ENCODE peak calls at places on chromosome 19, in ten cellular contexts. M, U, Y, W, Z, K, L, H, A and X are unnamed samples.

GRCh38 chr19:41901707-41902360 is 18.9 kb downstream of the ARHGEF1 start:
- DNase-seq in M (no peak), U (no peak), Y (no peak), W (no peak), Z (no peak), K (no peak), L (no peak), H (no peak), A (no peak), X (no peak)

GRCh38 chr19:5828661-5829566 is 10.6 kb downstream of the FUT6 start:
- DNase-seq in M (no peak), U (no peak), Y (no peak), W (no peak), Z (no peak), K (no peak), L (no peak), H (no peak), A (no peak), X (peak)

GRCh38 chr19:44847144-44848035 is 1.3 kb downstream of the NECTIN2 start:
- DNase-seq in M (no peak), U (peak), Y (no peak), W (peak), Z (no peak), K (peak), L (no peak), H (peak), A (peak), X (peak)

GRCh38 chr19:47423203-47423882 is 4.0 kb upstream of the MEIS3 start:
- DNase-seq in M (no peak), U (no peak), Y (no peak), W (no peak), Z (no peak), K (no peak), L (no peak), H (no peak), A (no peak), X (no peak)

GRCh38 chr19:45485301-45486077 is 11.4 kb downstream of the RTN2 start:
- DNase-seq in M (peak), U (peak), Y (peak), W (peak), Z (peak), K (peak), L (peak), H (peak), A (peak), X (peak)

GRCh38 chr19:5080030-5080644 is 111.2 kb downstream of the KDM4B start:
- DNase-seq in M (no peak), U (no peak), Y (no peak), W (no peak), Z (no peak), K (no peak), L (no peak), H (no peak), A (no peak), X (no peak)

GRCh38 chr19:51887522-51888498 is at the start of gene ZNF577:
- DNase-seq in M (peak), U (peak), Y (peak), W (peak), Z (peak), K (peak), L (peak), H (peak), A (peak), X (peak)

GRCh38 chr19:56309511-56310185 is 5.0 kb downstream of the ZSCAN5A start:
- DNase-seq in M (peak), U (peak), Y (peak), W (peak), Z (no peak), K (no peak), L (peak), H (peak), A (peak), X (peak)

GRCh38 chr19:48708471-48708870 is 11.1 kb downstream of the MAMSTR start:
- DNase-seq in M (no peak), U (no peak), Y (no peak), W (no peak), Z (no peak), K (no peak), L (no peak), H (no peak), A (no peak), X (no peak)

GRCh38 chr19:13154911-13155471 is 4.8 kb downstream of the IER2 start:
- DNase-seq in M (peak), U (peak), Y (peak), W (peak), Z (no peak), K (peak), L (no peak), H (no peak), A (peak), X (peak)

GRCh38 chr19:16391301-16392055 is 66.9 kb downstream of the KLF2 start:
- DNase-seq in M (no peak), U (no peak), Y (no peak), W (no peak), Z (no peak), K (no peak), L (no peak), H (no peak), A (no peak), X (no peak)

GRCh38 chr19:40716031-40716654 is 543 bp downstream of the COQ8B start:
- DNase-seq in M (peak), U (peak), Y (no peak), W (peak), Z (no peak), K (no peak), L (no peak), H (no peak), A (peak), X (no peak)

GRCh38 chr19:47239610-47240296 is 8.8 kb upstream of the BBC3 start:
- DNase-seq in M (no peak), U (peak), Y (no peak), W (peak), Z (no peak), K (peak), L (peak), H (peak), A (peak), X (peak)

GRCh38 chr19:49435670-49436069 is 5.7 kb downstream of the SLC17A7 start:
- DNase-seq in M (no peak), U (no peak), Y (no peak), W (no peak), Z (no peak), K (no peak), L (no peak), H (no peak), A (no peak), X (no peak)

GRCh38 chr19:31943305-31943704 is 402.1 kb upstream of the ZNF507 start:
- DNase-seq in M (no peak), U (no peak), Y (no peak), W (peak), Z (no peak), K (no peak), L (no peak), H (peak), A (no peak), X (peak)

GRCh38 chr19:12648088-12648487 is 18.5 kb downstream of the MAN2B1 start:
- DNase-seq in M (no peak), U (no peak), Y (no peak), W (no peak), Z (no peak), K (peak), L (no peak), H (no peak), A (no peak), X (no peak)

GRCh38 chr19:42596391-42597071 is 1.8 kb upstream of the CEACAM8 start:
- DNase-seq in M (no peak), U (peak), Y (peak), W (peak), Z (no peak), K (no peak), L (peak), H (peak), A (peak), X (peak)

GRCh38 chr19:10173527-10173926 is 21.2 kb downstream of the DNMT1 start:
- DNase-seq in M (no peak), U (no peak), Y (no peak), W (peak), Z (no peak), K (no peak), L (no peak), H (no peak), A (peak), X (no peak)

GRCh38 chr19:10402441-10403038 is 802 bp downstream of the CDC37 start:
- DNase-seq in M (no peak), U (no peak), Y (peak), W (peak), Z (no peak), K (no peak), L (peak), H (no peak), A (no peak), X (peak)

GRCh38 chr19:6048808-6049405 is 61.4 kb downstream of the RFX2 start:
- DNase-seq in M (no peak), U (peak), Y (peak), W (peak), Z (no peak), K (peak), L (peak), H (peak), A (peak), X (peak)

GRCh38 chr19:49419173-49419572 is 4.1 kb downstream of the PTH2 start:
- DNase-seq in M (no peak), U (no peak), Y (no peak), W (no peak), Z (no peak), K (no peak), L (no peak), H (no peak), A (no peak), X (no peak)

GRCh38 chr19:43534811-43535761 is 2.1 kb downstream of the ZNF575 start:
- DNase-seq in M (peak), U (no peak), Y (no peak), W (peak), Z (no peak), K (peak), L (peak), H (peak), A (peak), X (peak)

GRCh38 chr19:6877766-6878165 is 9.6 kb upstream of the ADGRE1 start:
- DNase-seq in M (no peak), U (no peak), Y (no peak), W (no peak), Z (no peak), K (no peak), L (no peak), H (no peak), A (no peak), X (no peak)

GRCh38 chr19:3618144-3618810 is 8.3 kb downstream of the CACTIN start:
- DNase-seq in M (no peak), U (no peak), Y (peak), W (peak), Z (no peak), K (peak), L (peak), H (peak), A (peak), X (peak)

GRCh38 chr19:54458648-54459281 is 4.8 kb downstream of the LENG9 start:
- DNase-seq in M (no peak), U (no peak), Y (no peak), W (no peak), Z (no peak), K (peak), L (no peak), H (no peak), A (no peak), X (no peak)

GRCh38 chr19:37654118-37654517 is 1.1 kb downstream of the ZFP30 start:
- DNase-seq in M (no peak), U (no peak), Y (no peak), W (peak), Z (no peak), K (no peak), L (no peak), H (no peak), A (no peak), X (no peak)

GRCh38 chr19:39194832-39195542 is 1.8 kb upstream of the NCCRP1 start:
- DNase-seq in M (no peak), U (no peak), Y (no peak), W (no peak), Z (no peak), K (no peak), L (no peak), H (no peak), A (peak), X (peak)

GRCh38 chr19:13208131-13208963 is 58.1 kb downstream of the IER2 start:
- DNase-seq in M (no peak), U (no peak), Y (peak), W (peak), Z (peak), K (peak), L (no peak), H (peak), A (no peak), X (no peak)

GRCh38 chr19:32866061-32866460 is 3.5 kb downstream of the SLC7A9 start:
- DNase-seq in M (no peak), U (no peak), Y (no peak), W (no peak), Z (no peak), K (no peak), L (no peak), H (no peak), A (no peak), X (no peak)

GRCh38 chr19:16327911-16328823 is 3.5 kb downstream of the KLF2 start:
- DNase-seq in M (no peak), U (no peak), Y (peak), W (no peak), Z (peak), K (peak), L (no peak), H (peak), A (no peak), X (no peak)

GRCh38 chr19:41746593-41747227 is 8.6 kb upstream of the CEACAM6 start:
- DNase-seq in M (no peak), U (peak), Y (peak), W (peak), Z (no peak), K (no peak), L (peak), H (peak), A (peak), X (peak)

GRCh38 chr19:51327066-51327985 is 14.6 kb downstream of the VSIG10L start:
- DNase-seq in M (peak), U (no peak), Y (peak), W (peak), Z (no peak), K (no peak), L (peak), H (peak), A (peak), X (no peak)

GRCh38 chr19:5628919-5629481 is 6.1 kb downstream of the SAFB start:
- DNase-seq in M (no peak), U (no peak), Y (peak), W (no peak), Z (no peak), K (no peak), L (no peak), H (no peak), A (no peak), X (no peak)

GRCh38 chr19:2982983-2983350 is 5.6 kb downstream of the TLE6 start:
- DNase-seq in M (no peak), U (no peak), Y (no peak), W (peak), Z (peak), K (peak), L (no peak), H (peak), A (no peak), X (peak)

GRCh38 chr19:4090351-4091220 is 23.9 kb upstream of the ZBTB7A start:
- DNase-seq in M (no peak), U (no peak), Y (peak), W (no peak), Z (no peak), K (no peak), L (no peak), H (no peak), A (no peak), X (no peak)

GRCh38 chr19:13318190-13318589 is 168.0 kb downstream of the IER2 start:
- DNase-seq in M (no peak), U (no peak), Y (no peak), W (no peak), Z (no peak), K (no peak), L (no peak), H (no peak), A (no peak), X (no peak)

GRCh38 chr19:5149508-5149907 is 180.6 kb downstream of the KDM4B start:
- DNase-seq in M (no peak), U (no peak), Y (no peak), W (no peak), Z (no peak), K (no peak), L (no peak), H (no peak), A (no peak), X (no peak)